ENCODE peak calls at places on chromosomes 6 and 20, in six cellular contexts. U, K, E, X, H and P are unnamed samples.

GRCh38 chr20:14997791-14998190 is 660.4 kb upstream of the FLRT3 start:
- DNase-seq in U (no peak), K (no peak), E (peak; percentile 72), H (no peak), X (peak; percentile 71), P (no peak)

GRCh38 chr6:119078449-119079287 is at the start of gene FAM184A:
- DNase-seq in H (peak; percentile 91), K (peak; percentile 71), X (peak; percentile 61), U (peak; percentile 80), E (peak; percentile 50), P (peak; percentile 50)

GRCh38 chr6:170445984-170446383 is 107.1 kb downstream of the PSMB1 start:
- DNase-seq in H (no peak), U (no peak), X (no peak), E (no peak), K (no peak), P (no peak)

GRCh38 chr6:114707081-114707480 is 364.3 kb upstream of the HS3ST5 start:
- DNase-seq in U (no peak), X (no peak), K (no peak), H (no peak), E (no peak), P (no peak)

GRCh38 chr6:170152989-170153388 is 137.9 kb downstream of the DLL1 start:
- DNase-seq in K (no peak), E (peak; percentile 56), X (peak; percentile 63), U (peak; percentile 74), H (no peak), P (no peak)

GRCh38 chr6:389622-390021 is 1.9 kb upstream of the IRF4 start:
- DNase-seq in K (no peak), E (no peak), H (no peak), X (no peak), U (no peak), P (no peak)

GRCh38 chr6:11008821-11009220 is 35.3 kb downstream of the ELOVL2 start:
- DNase-seq in H (no peak), E (peak; percentile 61), X (peak; percentile 75), K (no peak), U (no peak), P (no peak)

GRCh38 chr20:51492167-51493092 is 50.1 kb downstream of the NFATC2 start:
- DNase-seq in H (no peak), E (peak; percentile 77), K (no peak), X (no peak), U (peak; percentile 82), P (no peak)

GRCh38 chr6:134047673-134048072 is 4.8 kb downstream of the SLC2A12 start:
- DNase-seq in X (no peak), E (no peak), U (no peak), H (no peak), K (no peak), P (no peak)

GRCh38 chr20:54172532-54172855 is 1.3 kb downstream of the CYP24A1 start:
- DNase-seq in K (no peak), U (no peak), E (no peak), X (no peak), H (no peak), P (no peak)

GRCh38 chr6:140073456-140073855 is 699.0 kb upstream of the CITED2 start:
- DNase-seq in H (no peak), X (peak; percentile 92), E (no peak), K (no peak), U (no peak), P (no peak)

GRCh38 chr6:43090557-43090952 is 14.4 kb downstream of the PTK7 start:
- DNase-seq in X (no peak), E (no peak), U (no peak), K (no peak), H (no peak), P (no peak)

GRCh38 chr6:128251445-128251844 is 269.0 kb downstream of the PTPRK start:
- DNase-seq in H (no peak), K (no peak), X (no peak), U (no peak), E (no peak), P (no peak)

GRCh38 chr6:29705389-29706231 is 17.6 kb upstream of the HLA-F start:
- DNase-seq in U (no peak), H (no peak), X (peak; percentile 71), K (no peak), E (peak; percentile 25), P (no peak)

GRCh38 chr20:21090112-21090737 is 15.9 kb downstream of the LINC00237 start:
- DNase-seq in X (no peak), E (no peak), U (no peak), K (no peak), H (no peak), P (no peak)

GRCh38 chr6:90434096-90434495 is 137.5 kb upstream of the BACH2 start:
- DNase-seq in K (no peak), H (no peak), X (peak; percentile 17), E (no peak), U (no peak), P (no peak)
- TF ChIP-seq CTCF in K (no peak), H (no peak), X (peak; percentile 51), E (no peak), U (no peak), P (no peak)

GRCh38 chr6:52059821-52060220 is 27.6 kb downstream of the PKHD1 start:
- DNase-seq in U (no peak), K (no peak), X (no peak), E (no peak), H (no peak), P (no peak)

GRCh38 chr6:52061481-52061880 is 25.9 kb downstream of the PKHD1 start:
- DNase-seq in H (no peak), X (no peak), E (no peak), K (no peak), U (no peak), P (no peak)

GRCh38 chr6:52065621-52066020 is 21.8 kb downstream of the PKHD1 start:
- DNase-seq in H (no peak), E (no peak), X (no peak), U (no peak), K (no peak), P (no peak)

GRCh38 chr6:52063584-52064400 is 23.6 kb downstream of the PKHD1 start:
- DNase-seq in H (peak; percentile 34), K (peak; percentile 41), U (no peak), X (peak; percentile 24), E (peak; percentile 4), P (peak; percentile 18)
- TF ChIP-seq CTCF in H (peak; percentile 24), K (peak; percentile 49), U (no peak), X (peak; percentile 55), E (peak; percentile 43), P (peak; percentile 80)

GRCh38 chr6:108312604-108313003 is 17.8 kb downstream of the AFG1L start:
- DNase-seq in H (no peak), U (no peak), K (no peak), X (no peak), E (no peak), P (no peak)
- TF ChIP-seq CTCF in H (no peak), U (no peak), K (no peak), X (no peak), E (no peak), P (no peak)

DNA sequence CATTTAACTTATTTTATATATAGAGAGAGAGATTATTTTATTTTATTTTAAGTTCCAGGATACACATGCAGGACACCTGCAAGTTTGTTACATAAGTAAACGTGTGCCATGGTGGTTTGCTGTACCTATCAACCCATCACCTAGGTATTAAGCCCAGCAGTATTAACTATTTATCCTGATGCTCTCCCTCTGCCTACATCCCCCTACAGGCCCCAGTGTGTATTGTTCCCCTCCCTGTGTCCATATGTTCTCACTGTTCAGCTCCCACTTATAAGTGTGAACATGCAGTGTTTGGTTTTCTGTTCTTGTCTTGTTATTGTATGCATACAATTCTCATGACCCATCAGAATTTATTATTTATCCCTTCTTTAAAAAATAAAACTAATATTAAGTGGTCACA is 34.6 kb downstream of the FKBP1C start:
- DNase-seq in H (no peak), K (no peak), U (no peak), E (no peak), X (no peak), P (no peak)
- TF ChIP-seq CTCF in H (peak; percentile 47), K (no peak), U (no peak), E (no peak), X (no peak), P (peak; percentile 12)

DNA sequence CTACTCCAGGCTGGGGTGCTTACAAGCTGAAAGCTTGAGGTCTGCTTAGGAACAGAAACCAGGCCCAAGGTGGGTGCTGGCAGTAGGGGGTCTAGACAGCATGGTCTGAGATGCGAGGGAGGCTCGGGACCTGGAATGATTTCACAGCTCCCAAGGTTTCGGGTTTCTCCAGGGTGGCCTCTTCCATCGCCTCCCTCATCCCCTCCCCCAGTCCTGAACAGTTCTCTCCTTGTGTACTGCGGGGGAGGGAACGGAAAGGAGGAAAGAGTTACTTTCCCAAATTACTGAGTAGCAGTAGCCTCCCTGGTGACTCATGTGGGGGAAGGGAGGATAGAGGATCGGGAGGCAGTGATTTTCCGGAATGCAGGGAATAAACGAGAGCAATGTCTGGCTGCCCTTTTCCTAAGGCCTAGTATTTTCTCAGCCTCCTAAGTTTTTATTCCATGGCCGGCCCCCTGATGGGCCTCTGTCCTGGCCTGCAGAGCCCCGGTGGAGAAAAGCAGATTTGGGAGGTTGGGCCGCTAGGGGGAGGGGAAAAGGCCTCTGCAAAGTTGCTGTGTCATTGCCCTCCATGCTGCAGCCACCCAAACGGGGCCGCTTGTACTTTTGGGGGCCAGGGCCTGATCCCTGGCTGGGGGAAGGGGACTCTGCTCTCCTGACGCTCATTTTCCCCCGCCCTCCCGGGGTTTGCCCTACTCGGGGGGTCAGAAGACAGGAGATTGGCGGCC is 1.5 kb downstream of the BRD2 start:
- DNase-seq in X (peak; percentile 92), H (peak; percentile 74), E (peak; percentile 96), U (peak; percentile 75), K (peak; percentile 54), P (peak; percentile 86)
- TF ChIP-seq CTCF in X (peak; percentile 37), H (peak; percentile 63), E (peak; percentile 28), U (peak; percentile 23), K (no peak), P (peak; percentile 29)

DNA sequence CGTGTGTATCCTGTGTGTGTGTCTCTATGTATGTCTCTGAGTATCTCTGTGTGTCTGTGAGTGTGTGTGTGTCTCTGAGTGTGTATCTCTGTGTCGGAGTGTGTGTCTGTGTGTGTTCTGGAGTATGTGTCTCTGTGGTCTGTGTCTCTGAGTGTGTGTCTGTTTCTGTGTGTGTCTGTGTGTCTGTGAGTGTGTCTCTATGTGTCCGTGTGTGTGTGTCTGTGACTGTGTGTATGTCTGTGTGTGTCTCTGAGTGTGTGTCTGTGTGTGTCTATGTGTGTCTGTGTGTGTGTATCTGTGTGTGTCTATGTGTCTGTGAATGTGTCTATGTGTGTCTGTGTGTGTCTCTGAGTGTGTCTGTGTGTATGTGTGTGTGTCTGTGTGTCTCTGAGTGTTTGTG is 73.4 kb downstream of the SRC start:
- DNase-seq in K (no peak), H (no peak), U (no peak), E (no peak), X (no peak), P (no peak)
- TF ChIP-seq CTCF in K (no peak), H (no peak), U (no peak), E (no peak), X (no peak), P (no peak)

GRCh38 chr6:71482742-71483141 is 194.1 kb downstream of the OGFRL1 start:
- DNase-seq in E (no peak), H (no peak), X (peak; percentile 66), K (no peak), U (no peak), P (no peak)
- TF ChIP-seq CTCF in E (no peak), H (no peak), X (peak; percentile 50), K (no peak), U (no peak), P (no peak)